ENCODE peak calls at places on chromosomes 12 and 14, in five cellular contexts. M, Z, X, K and R are unnamed samples.

GRCh38 chr12:101570022-101570421 is 24.7 kb upstream of the MYBPC1 start:
- DNase-seq in K (no peak), M (no peak), Z (no peak), X (no peak), R (no peak)

GRCh38 chr14:23704890-23705289 is 68.7 kb downstream of the DHRS2 start:
- DNase-seq in X (no peak), M (no peak), K (no peak), Z (no peak), R (no peak)

GRCh38 chr14:92659765-92660561 is 88.5 kb downstream of the LGMN start:
- DNase-seq in K (peak), M (no peak), Z (peak), X (peak), R (no peak)

GRCh38 chr12:27236498-27236897 is 7.6 kb upstream of the STK38L start:
- DNase-seq in M (no peak), Z (no peak), K (no peak), X (no peak), R (no peak)

GRCh38 chr12:42360747-42361403 is 34.9 kb downstream of the PPHLN1 start:
- DNase-seq in K (no peak), M (no peak), Z (no peak), X (no peak), R (no peak)

GRCh38 chr12:8781326-8781725 is 41.1 kb upstream of the A2ML1 start:
- DNase-seq in M (no peak), K (no peak), X (no peak), Z (no peak), R (no peak)

GRCh38 chr12:67909091-67909531 is 80.1 kb upstream of the IFNG-AS1 start:
- DNase-seq in X (no peak), K (no peak), Z (no peak), M (no peak), R (no peak)

GRCh38 chr12:109719123-109720022 is 5.7 kb downstream of the FAM222A start:
- DNase-seq in K (no peak), X (no peak), Z (no peak), M (no peak), R (no peak)

GRCh38 chr12:104285740-104286537 is 17.6 kb upstream of the EID3 start:
- DNase-seq in Z (no peak), X (no peak), K (peak), M (no peak), R (no peak)

GRCh38 chr12:119384340-119384739 is 49.8 kb downstream of the CCDC60 start:
- DNase-seq in K (no peak), X (no peak), Z (no peak), M (no peak), R (no peak)

GRCh38 chr14:78316058-78316457 is 145.9 kb downstream of the NRXN3 start:
- DNase-seq in X (no peak), K (no peak), Z (no peak), M (no peak), R (no peak)

GRCh38 chr12:115661103-115661502 is 616.4 kb downstream of the MED13L start:
- DNase-seq in Z (peak), M (peak), K (no peak), X (no peak), R (no peak)

GRCh38 chr12:779745-780734 is 27.7 kb downstream of the WNK1 start:
- DNase-seq in M (no peak), Z (no peak), K (no peak), X (no peak), R (no peak)

GRCh38 chr12:113214938-113215400 is 6.3 kb upstream of the TPCN1 start:
- DNase-seq in Z (peak), M (peak), K (peak), X (peak), R (peak)

GRCh38 chr14:84084056-84084590 is 1445.8 kb upstream of the FLRT2 start:
- DNase-seq in K (no peak), X (no peak), M (no peak), Z (no peak), R (no peak)

GRCh38 chr12:131735863-131736806 is 25.2 kb downstream of the SFSWAP start:
- DNase-seq in X (no peak), K (no peak), Z (no peak), M (no peak), R (no peak)

GRCh38 chr12:131736807-131737484 is 26.1 kb downstream of the SFSWAP start:
- DNase-seq in M (no peak), Z (no peak), K (no peak), X (no peak), R (no peak)

GRCh38 chr12:131734336-131735152 is 23.7 kb downstream of the SFSWAP start:
- DNase-seq in M (no peak), X (no peak), K (no peak), Z (no peak), R (no peak)

GRCh38 chr12:131733874-131734273 is 23.0 kb downstream of the SFSWAP start:
- DNase-seq in Z (no peak), X (no peak), K (no peak), M (no peak), R (no peak)

DNA sequence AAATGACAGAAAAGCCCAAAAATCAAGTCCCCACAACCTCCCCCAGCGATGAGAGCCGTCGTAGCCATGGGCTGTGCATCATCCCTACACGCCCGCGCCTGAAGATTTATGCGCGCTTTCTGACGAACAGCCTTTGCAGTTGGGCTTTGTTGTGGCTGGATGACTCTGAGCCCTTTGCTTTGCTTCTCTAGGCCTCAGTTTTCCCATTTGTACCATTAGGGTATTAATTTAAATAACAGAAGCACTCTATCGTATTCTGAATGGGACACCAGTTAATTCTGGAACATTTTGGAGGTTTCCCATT is 24.2 kb downstream of the SFSWAP start:
- DNase-seq in Z (no peak), X (no peak), K (no peak), M (no peak), R (no peak)
- H3K27ac ChIP-seq in Z (no peak), X (no peak), K (no peak), M (no peak), R (no peak)

GRCh38 chr12:62813031-62813829 is 121.7 kb downstream of the PPM1H start:
- DNase-seq in Z (no peak), K (peak), M (peak), X (no peak), R (peak)

GRCh38 chr12:62816624-62817023 is 118.3 kb downstream of the PPM1H start:
- DNase-seq in M (no peak), Z (no peak), X (no peak), K (no peak), R (no peak)

GRCh38 chr12:62814243-62814642 is 120.7 kb downstream of the PPM1H start:
- DNase-seq in X (no peak), M (no peak), Z (no peak), K (no peak), R (no peak)

GRCh38 chr12:62817556-62818271 is 117.2 kb downstream of the PPM1H start:
- DNase-seq in M (no peak), Z (no peak), X (no peak), K (no peak), R (no peak)
- TF ChIP-seq CTCF in M (peak), Z (no peak), X (no peak), K (no peak), R (no peak)

GRCh38 chr12:52632656-52633055 is 14.3 kb upstream of the KRT73 start:
- DNase-seq in M (no peak), X (no peak), Z (peak), K (no peak), R (no peak)
- TF ChIP-seq POLR2A in M (no peak), X (no peak), Z (no peak), K (no peak), R (no peak)

DNA sequence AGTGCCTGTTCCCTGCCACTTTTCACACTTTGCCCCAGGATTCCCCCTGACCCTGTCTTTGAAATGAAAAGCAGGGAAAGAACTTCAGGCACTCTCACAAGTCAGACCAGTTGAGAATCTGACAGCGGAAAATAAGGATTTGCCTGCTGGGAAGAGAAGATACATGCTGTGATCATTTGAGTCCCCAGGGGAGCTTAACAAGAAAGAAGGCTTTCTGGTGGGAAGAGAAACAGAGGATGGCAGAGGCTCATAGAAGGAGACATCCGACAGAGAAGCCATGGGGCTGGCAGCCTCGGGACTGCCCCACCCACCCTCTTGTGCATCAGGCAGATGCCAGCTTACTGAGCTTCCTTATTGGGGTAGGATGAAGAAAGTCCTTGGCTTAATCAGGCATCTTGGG is 11.9 kb downstream of the TTC9 start:
- DNase-seq in K (no peak), M (no peak), Z (no peak), X (no peak), R (no peak)
- H3K27ac ChIP-seq in K (no peak), M (no peak), Z (no peak), X (no peak), R (no peak)

GRCh38 chr14:86646688-86647687 is 1117.0 kb downstream of the FLRT2 start:
- DNase-seq in X (no peak), M (no peak), Z (no peak), K (no peak), R (no peak)
- TF ChIP-seq CTCF in X (no peak), M (no peak), Z (no peak), K (no peak), R (no peak)

GRCh38 chr14:31207746-31208545 is at the start of gene HECTD1:
- DNase-seq in K (peak), X (peak), M (no peak), Z (peak), R (peak)
- TF ChIP-seq POLR2A in K (peak), X (no peak), M (peak), Z (peak), R (no peak)

GRCh38 chr14:105527381-105528196 is 1.2 kb downstream of the TMEM121 start:
- DNase-seq in X (peak), M (no peak), Z (no peak), K (no peak), R (no peak)
- H3K27ac ChIP-seq in X (no peak), M (peak), Z (peak), K (peak), R (peak)

GRCh38 chr12:10612110-10612509 is 1.3 kb downstream of the MAGOHB start:
- DNase-seq in M (no peak), K (no peak), Z (no peak), X (no peak), R (no peak)

GRCh38 chr12:10613334-10614055 is at the start of gene MAGOHB:
- DNase-seq in Z (peak), M (peak), X (peak), K (peak), R (peak)

GRCh38 chr12:10612954-10613333 is 465 bp downstream of the MAGOHB start:
- DNase-seq in Z (no peak), K (no peak), X (no peak), M (no peak), R (no peak)

GRCh38 chr12:10610188-10610587 is 3.2 kb downstream of the MAGOHB start:
- DNase-seq in Z (no peak), K (no peak), M (no peak), X (no peak), R (no peak)

GRCh38 chr12:10607885-10608458 is 5.4 kb downstream of the MAGOHB start:
- DNase-seq in X (no peak), M (no peak), K (no peak), Z (no peak), R (no peak)
- TF ChIP-seq CTCF in X (no peak), M (no peak), K (peak), Z (no peak), R (no peak)